ENCODE peak calls at places on chromosomes 2 and 18, in seven cellular contexts. X, Q, A, B, R, T and U are unnamed samples.

GRCh38 chr2:149004836-149005235 is 33.7 kb upstream of the LYPD6B start:
- DNase-seq in X (no peak), Q (no peak), A (peak), B (no peak), R (no peak), T (no peak), U (no peak)

GRCh38 chr2:152718909-152719645 is 657 bp downstream of the ARL6IP6 start:
- DNase-seq in X (no peak), Q (no peak), A (peak), B (peak), R (no peak), T (no peak), U (no peak)

GRCh38 chr18:10461989-10462388 is 7.6 kb downstream of the APCDD1 start:
- DNase-seq in X (no peak), Q (no peak), A (no peak), B (no peak), R (no peak), T (no peak), U (no peak)

GRCh38 chr2:176146101-176146500 is 5.2 kb upstream of the HOXD4 start:
- DNase-seq in X (no peak), Q (no peak), A (no peak), B (no peak), R (no peak), T (no peak), U (no peak)

GRCh38 chr2:62687644-62688043 is 17.9 kb upstream of the EHBP1 start:
- DNase-seq in X (no peak), Q (no peak), A (no peak), B (no peak), R (no peak), T (no peak), U (no peak)

GRCh38 chr2:213221962-213222361 is 62.3 kb upstream of the SPAG16 start:
- DNase-seq in X (no peak), Q (no peak), A (no peak), B (no peak), R (no peak), T (no peak), U (no peak)

GRCh38 chr2:43059183-43059897 is 167.1 kb downstream of the ZFP36L2 start:
- DNase-seq in X (peak), Q (peak), A (peak), B (peak), R (peak), T (peak), U (no peak)

GRCh38 chr2:181077128-181077709 is 96.8 kb downstream of the UBE2E3 start:
- DNase-seq in X (no peak), Q (peak), A (peak), B (peak), R (no peak), T (no peak), U (no peak)

GRCh38 chr2:96580771-96581170 is 44.2 kb downstream of the ARID5A start:
- DNase-seq in X (no peak), Q (no peak), A (no peak), B (peak), R (no peak), T (no peak), U (no peak)

GRCh38 chr2:10499911-10500521 is 51.9 kb upstream of the ODC1 start:
- DNase-seq in X (no peak), Q (no peak), A (no peak), B (no peak), R (peak), T (no peak), U (no peak)

GRCh38 chr2:149076863-149077412 is 38.4 kb downstream of the LYPD6B start:
- DNase-seq in X (no peak), Q (no peak), A (no peak), B (peak), R (no peak), T (no peak), U (peak)

GRCh38 chr18:2914185-2914584 is 67.4 kb downstream of the EMILIN2 start:
- DNase-seq in X (no peak), Q (no peak), A (no peak), B (peak), R (no peak), T (no peak), U (no peak)

GRCh38 chr2:192749606-192750200 is 555.0 kb upstream of the TMEFF2 start:
- DNase-seq in X (no peak), Q (no peak), A (no peak), B (peak), R (no peak), T (no peak), U (no peak)

GRCh38 chr2:36785179-36785795 is 88.8 kb downstream of the VIT start:
- DNase-seq in X (no peak), Q (peak), A (peak), B (peak), R (peak), T (peak), U (no peak)

GRCh38 chr2:174112073-174112472 is 136.3 kb downstream of the OLA1 start:
- DNase-seq in X (no peak), Q (no peak), A (no peak), B (no peak), R (no peak), T (no peak), U (no peak)

GRCh38 chr2:170715062-170715931 is at the start of gene SP5:
- DNase-seq in X (no peak), Q (peak), A (no peak), B (peak), R (peak), T (peak), U (no peak)

GRCh38 chr2:42964444-42965081 is 172.2 kb upstream of the HAAO start:
- DNase-seq in X (peak), Q (peak), A (peak), B (peak), R (peak), T (peak), U (peak)

GRCh38 chr2:217521820-217522219 is 481.0 kb downstream of the TNS1 start:
- DNase-seq in X (no peak), Q (no peak), A (peak), B (no peak), R (no peak), T (no peak), U (no peak)

GRCh38 chr2:55115795-55116597 is 65.7 kb upstream of the RTN4 start:
- DNase-seq in X (no peak), Q (peak), A (peak), B (no peak), R (no peak), T (no peak), U (peak)

GRCh38 chr2:207162319-207162718 is 3.4 kb downstream of the KLF7 start:
- DNase-seq in X (no peak), Q (no peak), A (peak), B (no peak), R (no peak), T (no peak), U (no peak)

GRCh38 chr18:76548541-76548940 is 53.5 kb upstream of the ZNF516 start:
- DNase-seq in X (no peak), Q (no peak), A (no peak), B (no peak), R (no peak), T (no peak), U (no peak)

GRCh38 chr2:95025406-95026319 is at the start of gene MAL:
- DNase-seq in X (peak), Q (no peak), A (no peak), B (peak), R (no peak), T (no peak), U (no peak)
- H3K4me3 ChIP-seq in X (peak), Q (no peak), A (no peak), B (peak), R (no peak), T (no peak), U (peak)

DNA sequence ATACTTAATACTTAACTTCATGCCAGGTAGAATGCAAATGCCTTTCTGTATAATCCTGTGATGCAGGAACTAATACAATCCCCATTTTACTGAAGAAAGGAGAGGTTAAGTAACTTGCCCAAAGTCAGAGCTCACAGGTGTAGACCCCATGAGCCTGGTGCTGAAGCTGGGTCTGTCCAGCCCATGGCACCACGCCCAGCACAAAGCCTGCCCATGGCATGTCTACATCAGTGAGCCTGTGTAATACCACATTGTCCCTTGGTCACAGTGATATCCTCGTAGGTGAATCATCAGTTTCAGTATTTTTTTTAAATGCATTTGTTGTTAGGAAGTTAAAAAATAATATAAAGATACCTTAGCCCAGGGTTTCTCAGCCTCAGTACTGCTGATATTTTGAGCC is 69.9 kb upstream of the MCFD2 start:
- DNase-seq in X (no peak), Q (peak), A (peak), B (no peak), R (no peak), T (no peak), U (no peak)
- H3K4me3 ChIP-seq in X (no peak), Q (no peak), A (no peak), B (no peak), R (no peak), T (no peak), U (no peak)

GRCh38 chr18:22172594-22173049 is 3.2 kb downstream of the GATA6 start:
- DNase-seq in X (no peak), Q (no peak), A (no peak), B (peak), R (peak), T (no peak), U (no peak)
- H3K4me3 ChIP-seq in X (no peak), Q (peak), A (peak), B (peak), R (peak), T (peak), U (no peak)

GRCh38 chr18:957829-958228 is 53.2 kb downstream of the ADCYAP1 start:
- DNase-seq in X (no peak), Q (no peak), A (no peak), B (peak), R (no peak), T (no peak), U (no peak)

GRCh38 chr18:966095-967036 is 61.7 kb downstream of the ADCYAP1 start:
- DNase-seq in X (no peak), Q (no peak), A (no peak), B (no peak), R (no peak), T (no peak), U (no peak)

GRCh38 chr18:959854-960253 is 55.2 kb downstream of the ADCYAP1 start:
- DNase-seq in X (no peak), Q (no peak), A (no peak), B (no peak), R (no peak), T (no peak), U (no peak)

GRCh38 chr18:963276-963675 is 58.6 kb downstream of the ADCYAP1 start:
- DNase-seq in X (no peak), Q (no peak), A (no peak), B (peak), R (no peak), T (no peak), U (no peak)

DNA sequence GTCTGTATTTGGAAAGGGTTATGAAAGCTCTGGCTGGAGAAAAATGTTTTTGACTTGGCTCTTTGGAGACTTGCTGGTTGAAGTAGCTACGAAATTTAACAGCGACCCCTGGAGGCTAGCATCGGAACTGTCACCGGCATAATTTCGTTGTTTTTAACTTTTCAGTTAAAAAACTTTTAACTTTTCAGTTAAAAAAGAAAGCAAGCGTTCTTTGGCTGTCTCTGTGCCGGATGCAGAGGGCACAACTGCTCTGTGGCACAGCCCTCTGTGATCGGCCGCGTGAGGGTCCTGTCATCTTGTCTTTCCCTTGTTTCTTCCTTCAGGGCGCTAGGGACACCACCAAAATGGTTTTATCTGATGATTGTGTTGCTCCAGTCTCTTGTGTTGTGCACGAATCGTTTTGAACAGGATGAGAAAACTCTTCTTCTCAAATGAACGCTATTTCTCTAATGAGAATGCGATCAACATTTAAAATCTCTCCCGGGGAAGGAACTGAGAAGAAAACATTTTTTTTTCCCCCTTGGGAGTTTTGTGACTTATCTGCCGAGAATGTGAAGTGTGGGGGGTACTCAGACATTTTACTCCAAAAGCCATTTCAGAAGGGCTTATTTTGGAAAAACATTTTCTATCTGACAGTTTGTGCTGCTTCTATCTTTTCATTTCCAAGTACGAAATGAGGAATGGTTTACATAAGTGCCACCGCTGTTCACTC is 57.1 kb downstream of the ADCYAP1 start:
- DNase-seq in X (no peak), Q (peak), A (peak), B (peak), R (no peak), T (peak), U (no peak)
- H3K4me3 ChIP-seq in X (peak), Q (peak), A (peak), B (no peak), R (no peak), T (peak), U (peak)

DNA sequence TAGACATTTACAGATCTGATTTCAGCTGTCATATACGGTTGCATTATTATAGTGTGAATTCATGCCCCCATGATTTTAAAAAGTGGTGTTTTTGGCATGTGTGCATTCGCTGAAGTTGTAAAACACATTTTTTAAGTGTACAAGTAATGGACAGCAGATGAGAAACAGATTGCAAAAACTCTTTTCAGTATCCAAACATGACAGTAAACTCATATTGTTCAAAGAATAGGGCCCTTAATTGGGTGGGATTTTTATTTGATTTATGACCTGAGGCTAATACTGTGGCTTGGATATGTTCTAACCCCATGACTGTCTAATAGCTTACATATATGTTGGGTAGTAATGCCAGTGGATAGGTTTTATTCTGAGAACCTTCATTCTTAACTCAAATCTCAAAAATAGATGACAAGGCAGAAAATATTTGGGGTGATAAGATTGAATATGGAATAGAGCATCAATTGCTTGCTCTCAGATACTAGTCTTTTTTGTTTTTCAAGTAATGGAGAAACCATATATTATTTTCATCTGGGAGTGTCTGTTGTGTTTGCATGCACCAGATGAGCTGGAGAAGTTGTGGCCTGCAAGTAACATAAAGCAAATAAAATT is 118.6 kb downstream of the PARD3B start:
- DNase-seq in X (no peak), Q (no peak), A (peak), B (no peak), R (no peak), T (no peak), U (no peak)
- H3K4me3 ChIP-seq in X (no peak), Q (no peak), A (no peak), B (no peak), R (no peak), T (no peak), U (no peak)